ENCODE peak calls at places on chromosomes 2 and 18, in seven cellular contexts. F is endodermal cell; R is coronary artery; X is neuronal stem cell; B is CD4-positive, alpha-beta memory T cell; P is SJSA1; D is prostate gland. Q is an unnamed sample.
A peak's percentile ranks its signal among the peaks of the same experiment; 100 is the strongest.

GRCh38 chr2:184602734-184603133 is 4.4 kb downstream of the ZNF804A start:
- DNase-seq in F (no peak), R (no peak), X (no peak), B (no peak), P (no peak), D (no peak), Q (no peak)

GRCh38 chr2:73284296-73285161 is at the start of gene FBXO41:
- DNase-seq in F (peak; percentile 88), R (peak; percentile 62), X (no peak), B (peak; percentile 44), P (no peak), D (peak; percentile 18), Q (peak; percentile 80)

GRCh38 chr2:30232801-30233130 is 1.4 kb downstream of the LBH start:
- DNase-seq in F (no peak), R (peak; percentile 74), X (no peak), B (peak; percentile 57), P (no peak), D (no peak), Q (no peak)

GRCh38 chr2:210477496-210477895 is 937 bp upstream of the LANCL1 start:
- DNase-seq in F (peak; percentile 78), R (no peak), X (no peak), B (peak; percentile 15), P (peak; percentile 50), D (no peak), Q (no peak)

GRCh38 chr18:48022531-48023330 is 92.3 kb upstream of the SMAD2 start:
- DNase-seq in F (peak; percentile 56), R (peak; percentile 58), X (peak; percentile 63), B (peak; percentile 32), P (no peak), D (no peak), Q (no peak)

GRCh38 chr2:172305066-172305465 is 122.3 kb upstream of the ITGA6 start:
- DNase-seq in F (no peak), R (no peak), X (no peak), B (no peak), P (no peak), D (no peak), Q (no peak)

GRCh38 chr2:72883356-72883962 is 3.7 kb upstream of the SPR start:
- DNase-seq in F (peak; percentile 90), R (no peak), X (peak; percentile 61), B (no peak), P (no peak), D (no peak), Q (no peak)

GRCh38 chr2:22521620-22522019 is 863.4 kb upstream of the KLHL29 start:
- DNase-seq in F (peak; percentile 55), R (no peak), X (no peak), B (no peak), P (no peak), D (no peak), Q (no peak)

GRCh38 chr2:107932986-107933385 is 53.3 kb upstream of the SLC5A7 start:
- DNase-seq in F (no peak), R (no peak), X (no peak), B (no peak), P (no peak), D (no peak), Q (no peak)

GRCh38 chr2:85945576-85945975 is 56.8 kb upstream of the ST3GAL5 start:
- DNase-seq in F (no peak), R (no peak), X (no peak), B (no peak), P (peak; percentile 6), D (no peak), Q (no peak)

GRCh38 chr2:236712304-236712703 is 142.7 kb downstream of the ACKR3 start:
- DNase-seq in F (no peak), R (no peak), X (no peak), B (no peak), P (no peak), D (no peak), Q (no peak)

GRCh38 chr2:239967244-239968036 is 57.7 kb downstream of the NDUFA10 start:
- DNase-seq in F (no peak), R (no peak), X (no peak), B (no peak), P (no peak), D (no peak), Q (no peak)

GRCh38 chr2:201880620-201881381 is 74.5 kb downstream of the CDK15 start:
- DNase-seq in F (no peak), R (no peak), X (no peak), B (no peak), P (no peak), D (no peak), Q (no peak)

GRCh38 chr18:72762505-72763122 is 105.2 kb downstream of the NETO1 start:
- DNase-seq in F (no peak), R (no peak), X (peak; percentile 56), B (peak; percentile 14), P (no peak), D (peak; percentile 21), Q (no peak)

GRCh38 chr2:204280239-204280638 is 265.0 kb upstream of the PARD3B start:
- DNase-seq in F (no peak), R (no peak), X (no peak), B (no peak), P (no peak), D (no peak), Q (no peak)

GRCh38 chr2:82256288-82256687 is 1951.7 kb upstream of the LRRTM1 start:
- DNase-seq in F (no peak), R (no peak), X (no peak), B (no peak), P (no peak), D (no peak), Q (no peak)

GRCh38 chr2:218745559-218746469 is 35.2 kb downstream of the TTLL4 start:
- DNase-seq in F (no peak), R (no peak), X (no peak), B (no peak), P (no peak), D (peak; percentile 87), Q (no peak)

GRCh38 chr2:105455488-105455991 is 56.7 kb upstream of the FHL2 start:
- DNase-seq in F (no peak), R (no peak), X (no peak), B (no peak), P (peak; percentile 88), D (peak; percentile 90), Q (no peak)

GRCh38 chr2:189629553-189630453 is 31.5 kb upstream of the ASNSD1 start:
- DNase-seq in F (no peak), R (no peak), X (no peak), B (no peak), P (no peak), D (no peak), Q (no peak)

GRCh38 chr18:56108486-56109367 is 520.7 kb upstream of the TCF4 start:
- DNase-seq in F (no peak), R (no peak), X (no peak), B (no peak), P (no peak), D (no peak), Q (no peak)

GRCh38 chr2:41910126-41910525 is 137.7 kb upstream of the PKDCC start:
- DNase-seq in F (no peak), R (no peak), X (no peak), B (no peak), P (no peak), D (no peak), Q (no peak)

GRCh38 chr2:197256021-197256420 is 54.6 kb downstream of the ANKRD44 start:
- DNase-seq in F (no peak), R (no peak), X (no peak), B (no peak), P (no peak), D (no peak), Q (no peak)

GRCh38 chr2:197254776-197255521 is 55.6 kb downstream of the ANKRD44 start:
- DNase-seq in F (no peak), R (no peak), X (no peak), B (no peak), P (no peak), D (no peak), Q (no peak)

GRCh38 chr2:197255550-197255949 is 55.0 kb downstream of the ANKRD44 start:
- DNase-seq in F (peak; percentile 78), R (peak; percentile 82), X (peak; percentile 33), B (peak; percentile 80), P (peak; percentile 64), D (peak; percentile 14), Q (peak; percentile 83)

GRCh38 chr2:197258580-197258979 is 52.0 kb downstream of the ANKRD44 start:
- DNase-seq in F (no peak), R (no peak), X (no peak), B (peak; percentile 58), P (no peak), D (no peak), Q (no peak)

GRCh38 chr2:197256771-197257170 is 53.8 kb downstream of the ANKRD44 start:
- DNase-seq in F (no peak), R (no peak), X (no peak), B (no peak), P (no peak), D (no peak), Q (no peak)
- H3K27ac ChIP-seq in F (no peak overlapping the region), R (no peak overlapping the region), X (no peak overlapping the region), B (peak overlapping the region; percentile 70), P (no peak overlapping the region), D (no peak overlapping the region), Q (no peak overlapping the region)

GRCh38 chr18:70335892-70336726 is 47.3 kb downstream of the SOCS6 start:
- DNase-seq in F (no peak), R (no peak), X (no peak), B (no peak), P (no peak), D (no peak), Q (no peak)
- H3K27ac ChIP-seq in F (no peak overlapping the region), R (no peak overlapping the region), X (no peak overlapping the region), B (no peak overlapping the region), P (peak overlapping the region; percentile 47), D (no peak overlapping the region), Q (no peak overlapping the region)

GRCh38 chr2:12702661-12703121 is 14.0 kb upstream of the TRIB2 start:
- DNase-seq in F (no peak), R (no peak), X (no peak), B (no peak), P (peak; percentile 57), D (no peak), Q (no peak)

GRCh38 chr2:12705742-12706141 is 11.0 kb upstream of the TRIB2 start:
- DNase-seq in F (no peak), R (no peak), X (no peak), B (no peak), P (no peak), D (no peak), Q (no peak)

GRCh38 chr2:12701786-12702660 is 14.7 kb upstream of the TRIB2 start:
- DNase-seq in F (no peak), R (no peak), X (no peak), B (no peak), P (no peak), D (no peak), Q (no peak)

GRCh38 chr2:12705230-12705629 is 11.5 kb upstream of the TRIB2 start:
- DNase-seq in F (no peak), R (no peak), X (no peak), B (no peak), P (no peak), D (no peak), Q (no peak)

DNA sequence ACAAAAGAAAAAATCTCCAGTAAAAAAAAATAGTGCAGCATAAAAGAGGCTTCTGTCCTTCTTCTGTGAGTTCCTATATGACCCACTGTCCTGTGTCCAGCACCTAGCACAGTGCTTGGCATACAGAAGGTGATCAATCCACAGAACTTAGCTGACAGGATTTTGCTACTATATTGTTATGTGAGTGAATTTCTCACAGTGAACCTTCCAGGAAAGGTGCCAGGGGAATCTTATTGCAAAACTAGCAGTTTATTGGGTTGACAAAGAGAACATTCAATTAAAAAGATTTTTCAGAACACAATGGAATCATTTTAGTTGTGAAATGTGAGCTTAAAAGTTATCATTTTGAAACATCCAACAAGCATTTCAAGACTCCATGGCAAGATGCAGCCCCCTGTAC is 12.4 kb upstream of the TRIB2 start:
- DNase-seq in F (no peak), R (no peak), X (no peak), B (no peak), P (no peak), D (peak; percentile 79), Q (no peak)
- H3K27ac ChIP-seq in F (no peak overlapping the region), R (no peak overlapping the region), X (no peak overlapping the region), B (no peak overlapping the region), P (no peak overlapping the region), D (peak overlapping the region; percentile 58), Q (no peak overlapping the region)

GRCh38 chr2:160140471-160140870 is 59.6 kb downstream of the ITGB6 start:
- DNase-seq in F (no peak), R (no peak), X (no peak), B (no peak), P (no peak), D (no peak), Q (no peak)
- H3K27ac ChIP-seq in F (no peak overlapping the region), R (peak overlapping the region; percentile 1), X (no peak overlapping the region), B (no peak overlapping the region), P (peak overlapping the region; percentile 24), D (no peak overlapping the region), Q (no peak overlapping the region)

Q was measured in upper lobe of right lung.